ENCODE peak calls at places on chromosomes 16 and 17, in ten cellular contexts. A, S, M, Q, T, I, F, L, R and O are unnamed samples.

GRCh38 chr17:57379237-57380054 is 123.1 kb downstream of the MSI2 start:
- DNase-seq in A (peak; percentile 95), S (no peak), M (no peak), Q (no peak), T (peak; percentile 49), I (no peak), F (no peak), L (no peak), R (no peak), O (peak; percentile 71)

GRCh38 chr17:59837362-59838195 is 55.2 kb downstream of the TUBD1 start:
- DNase-seq in A (peak; percentile 84), S (peak; percentile 65), M (peak; percentile 100), Q (no peak), T (peak; percentile 100), I (no peak), F (peak; percentile 100), L (peak; percentile 77), R (peak; percentile 81), O (peak; percentile 100)

GRCh38 chr16:85662036-85662812 is 26.5 kb downstream of the GINS2 start:
- DNase-seq in A (no peak), S (peak; percentile 35), M (no peak), Q (no peak), T (no peak), I (peak; percentile 33), F (no peak), L (no peak), R (no peak), O (no peak)

GRCh38 chr16:84467256-84467655 is 37.2 kb downstream of the MEAK7 start:
- DNase-seq in A (no peak), S (no peak), M (no peak), Q (no peak), T (no peak), I (no peak), F (peak; percentile 32), L (no peak), R (no peak), O (no peak)

GRCh38 chr17:8222380-8222629 is 11.9 kb upstream of the AURKB start:
- DNase-seq in A (no peak), S (no peak), M (no peak), Q (no peak), T (no peak), I (no peak), F (no peak), L (no peak), R (no peak), O (no peak)

GRCh38 chr16:55968221-55968620 is 93.0 kb upstream of the CES5A start:
- DNase-seq in A (no peak), S (no peak), M (no peak), Q (no peak), T (no peak), I (no peak), F (no peak), L (no peak), R (no peak), O (no peak)

GRCh38 chr16:54284319-54284930 is 2.2 kb downstream of the IRX3 start:
- DNase-seq in A (no peak), S (no peak), M (no peak), Q (no peak), T (peak; percentile 11), I (no peak), F (peak; percentile 47), L (no peak), R (no peak), O (no peak)

GRCh38 chr16:65117701-65118448 is 4.0 kb downstream of the CDH11 start:
- DNase-seq in A (peak; percentile 33), S (no peak), M (peak; percentile 48), Q (peak; percentile 53), T (peak; percentile 85), I (peak; percentile 58), F (peak; percentile 89), L (no peak), R (peak; percentile 83), O (peak; percentile 90)

GRCh38 chr16:50267151-50267631 is 840 bp downstream of the ADCY7 start:
- DNase-seq in A (no peak), S (no peak), M (no peak), Q (no peak), T (no peak), I (peak; percentile 42), F (no peak), L (no peak), R (peak; percentile 53), O (no peak)

GRCh38 chr16:88375236-88376052 is 7.3 kb upstream of the ZNF469 start:
- DNase-seq in A (no peak), S (no peak), M (no peak), Q (peak; percentile 17), T (no peak), I (no peak), F (no peak), L (no peak), R (peak; percentile 58), O (no peak)

GRCh38 chr16:88372522-88372921 is 10.2 kb upstream of the ZNF469 start:
- DNase-seq in A (no peak), S (no peak), M (no peak), Q (no peak), T (no peak), I (no peak), F (no peak), L (no peak), R (no peak), O (no peak)

GRCh38 chr16:88373927-88374492 is 8.7 kb upstream of the ZNF469 start:
- DNase-seq in A (no peak), S (no peak), M (no peak), Q (peak; percentile 3), T (no peak), I (no peak), F (no peak), L (no peak), R (peak; percentile 20), O (no peak)

GRCh38 chr16:88374736-88375135 is 8.0 kb upstream of the ZNF469 start:
- DNase-seq in A (no peak), S (no peak), M (no peak), Q (no peak), T (no peak), I (no peak), F (no peak), L (no peak), R (peak; percentile 41), O (no peak)

DNA sequence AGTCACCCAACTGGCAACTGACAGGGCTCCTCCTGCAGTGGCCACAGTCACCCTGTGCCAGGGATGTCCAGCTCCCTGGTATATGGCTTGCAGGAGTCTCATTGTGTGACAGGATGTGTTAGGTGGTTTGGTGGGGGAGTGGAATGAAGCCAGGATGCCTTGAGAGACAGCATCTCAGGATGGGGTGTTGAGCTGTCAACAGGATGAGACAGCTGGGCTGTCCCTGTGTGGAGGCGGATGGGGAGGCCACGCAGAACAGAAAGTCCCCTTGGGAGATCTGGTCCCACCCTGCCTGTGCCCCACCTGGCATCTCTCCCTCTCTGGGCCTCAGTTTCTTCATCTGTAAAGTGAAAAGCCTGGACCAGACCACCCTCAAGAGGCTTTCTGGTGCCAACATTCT is 9.5 kb upstream of the ZNF469 start:
- DNase-seq in A (no peak), S (no peak), M (no peak), Q (no peak), T (no peak), I (no peak), F (no peak), L (no peak), R (peak; percentile 40), O (no peak)
- H3K4me1 ChIP-seq in A (peaks cover 24% of the 10 kb centered on the region), S (no peaks in the 10 kb centered on the region), M (no peaks in the 10 kb centered on the region), Q (no peaks in the 10 kb centered on the region), T (no peaks in the 10 kb centered on the region), I (no peaks in the 10 kb centered on the region), F (peaks cover 5% of the 10 kb centered on the region), L (no peaks in the 10 kb centered on the region), R (peaks cover 3% of the 10 kb centered on the region), O (no peaks in the 10 kb centered on the region)

GRCh38 chr17:3590768-3591167 is 18.4 kb downstream of the TRPV1 start:
- DNase-seq in A (no peak), S (no peak), M (no peak), Q (no peak), T (no peak), I (no peak), F (no peak), L (no peak), R (no peak), O (peak; percentile 85)

GRCh38 chr17:3589784-3590183 is 19.4 kb downstream of the TRPV1 start:
- DNase-seq in A (no peak), S (no peak), M (no peak), Q (no peak), T (no peak), I (no peak), F (no peak), L (no peak), R (no peak), O (no peak)

GRCh38 chr17:3592216-3592860 is 16.9 kb downstream of the TRPV1 start:
- DNase-seq in A (no peak), S (no peak), M (no peak), Q (no peak), T (no peak), I (no peak), F (no peak), L (no peak), R (no peak), O (no peak)

GRCh38 chr17:3588104-3588503 is 21.1 kb downstream of the TRPV1 start:
- DNase-seq in A (no peak), S (no peak), M (no peak), Q (no peak), T (no peak), I (no peak), F (no peak), L (no peak), R (no peak), O (no peak)

GRCh38 chr17:3590231-3590630 is 19.0 kb downstream of the TRPV1 start:
- DNase-seq in A (no peak), S (no peak), M (no peak), Q (no peak), T (no peak), I (no peak), F (no peak), L (no peak), R (no peak), O (no peak)
- H3K36me3 ChIP-seq in A (no peaks in the 10 kb centered on the region), S (no peaks in the 10 kb centered on the region), M (peaks cover 30% of the 10 kb centered on the region), Q (peaks cover 3% of the 10 kb centered on the region), T (peaks cover 3% of the 10 kb centered on the region), I (no peaks in the 10 kb centered on the region), F (no peaks in the 10 kb centered on the region), L (peaks cover 47% of the 10 kb centered on the region), R (peaks cover 36% of the 10 kb centered on the region), O (peaks cover 18% of the 10 kb centered on the region)

GRCh38 chr16:17362946-17363345 is 107.8 kb downstream of the XYLT1 start:
- DNase-seq in A (no peak), S (no peak), M (no peak), Q (no peak), T (no peak), I (no peak), F (peak; percentile 60), L (no peak), R (no peak), O (no peak)
- H3K4me1 ChIP-seq in A (no peaks in the 10 kb centered on the region), S (peaks cover 15% of the 10 kb centered on the region), M (no peaks in the 10 kb centered on the region), Q (peaks cover 6% of the 10 kb centered on the region), T (peaks cover 8% of the 10 kb centered on the region), I (peaks cover 30% of the 10 kb centered on the region), F (peaks cover 67% of the 10 kb centered on the region), L (peaks cover 89% of the 10 kb centered on the region), R (peaks cover 57% of the 10 kb centered on the region), O (no peaks in the 10 kb centered on the region)

DNA sequence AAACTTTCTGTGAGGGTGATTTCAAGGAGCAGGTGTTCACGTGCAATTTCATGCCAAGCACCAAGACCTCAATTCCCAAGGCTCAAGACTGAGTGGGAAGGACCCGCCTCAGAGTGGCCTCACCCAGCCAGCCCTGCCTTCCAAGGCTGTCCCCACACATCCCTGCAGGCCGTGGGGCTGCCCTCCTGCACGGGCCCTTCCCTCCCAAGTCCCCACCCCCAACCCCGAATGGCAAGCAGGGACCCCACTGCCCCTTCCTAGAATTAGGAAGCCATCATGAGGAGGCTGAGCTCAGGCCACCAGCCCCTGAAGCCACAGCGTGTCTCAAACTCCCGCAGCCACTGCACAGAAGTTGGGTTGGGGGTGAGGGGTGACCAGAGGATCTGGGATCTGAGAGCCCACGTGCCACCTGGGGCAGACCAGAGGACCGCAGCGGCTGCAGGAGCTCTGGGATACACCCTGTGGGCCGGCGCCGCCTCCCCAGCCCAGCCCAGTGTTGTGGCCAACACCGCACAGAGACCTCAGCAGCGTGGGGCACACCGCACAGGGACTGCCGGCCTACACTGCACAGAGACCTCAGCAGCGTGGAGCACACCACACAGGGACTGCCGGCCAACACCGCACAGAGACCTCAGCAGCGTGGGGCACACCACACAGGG is 20.7 kb downstream of the GNPTG start:
- DNase-seq in A (no peak), S (no peak), M (no peak), Q (no peak), T (no peak), I (no peak), F (no peak), L (no peak), R (no peak), O (no peak)
- H3K36me3 ChIP-seq in A (peaks cover 24% of the 10 kb centered on the region), S (no peaks in the 10 kb centered on the region), M (peaks cover 3% of the 10 kb centered on the region), Q (no peaks in the 10 kb centered on the region), T (peaks cover 7% of the 10 kb centered on the region), I (no peaks in the 10 kb centered on the region), F (no peaks in the 10 kb centered on the region), L (peaks cover 59% of the 10 kb centered on the region), R (no peaks in the 10 kb centered on the region), O (no peaks in the 10 kb centered on the region)